ENCODE peak calls at places on chromosomes 12 and 14, in four cellular contexts. Z is HepG2, W is A549, Y is K562. M is an unnamed sample.

GRCh38 chr12:107238276-107238675 is 144.9 kb upstream of the CRY1 start:
- DNase-seq in Z (no peak), W (no peak), Y (no peak), M (no peak)

GRCh38 chr12:110348431-110349059 is 55.0 kb downstream of the ANAPC7 start:
- DNase-seq in Z (no peak), W (no peak), Y (no peak), M (no peak)

GRCh38 chr12:129200576-129200975 is 347.3 kb downstream of the GLT1D1 start:
- DNase-seq in Z (no peak), W (no peak), Y (no peak), M (no peak)

GRCh38 chr12:75329918-75330826 is at the start of gene CAPS2:
- DNase-seq in Z (peak; percentile 66), W (peak; percentile 74), Y (peak; percentile 75), M (peak; percentile 36)

GRCh38 chr12:64701283-64701682 is 57.9 kb downstream of the GNS start:
- DNase-seq in Z (no peak), W (no peak), Y (no peak), M (no peak)

GRCh38 chr12:68113644-68114043 is 45.9 kb downstream of the IFNG start:
- DNase-seq in Z (no peak), W (no peak), Y (peak; percentile 18), M (peak; percentile 77)

GRCh38 chr12:88953029-88953586 is 372.8 kb upstream of the KITLG start:
- DNase-seq in Z (no peak), W (no peak), Y (no peak), M (no peak)

GRCh38 chr14:33414041-33414440 is 475.4 kb downstream of the NPAS3 start:
- DNase-seq in Z (no peak), W (no peak), Y (peak; percentile 34), M (no peak)

GRCh38 chr12:6953417-6954315 is 2.5 kb downstream of the PTPN6 start:
- DNase-seq in Z (no peak), W (no peak), Y (no peak), M (no peak)

GRCh38 chr12:57320639-57321038 is 69.7 kb upstream of the STAC3 start:
- DNase-seq in Z (no peak), W (no peak), Y (no peak), M (no peak)

GRCh38 chr12:106127289-106128126 is 11.2 kb downstream of the NUAK1 start:
- DNase-seq in Z (peak; percentile 43), W (no peak), Y (no peak), M (no peak)

GRCh38 chr12:70444903-70445302 is 78.8 kb downstream of the KCNMB4 start:
- DNase-seq in Z (no peak), W (no peak), Y (no peak), M (no peak)

GRCh38 chr14:60169722-60170121 is 4.5 kb upstream of the DHRS7 start:
- DNase-seq in Z (no peak), W (no peak), Y (no peak), M (no peak)

GRCh38 chr12:23354800-23355199 is 594.7 kb downstream of the SOX5 start:
- DNase-seq in Z (no peak), W (no peak), Y (no peak), M (no peak)

GRCh38 chr12:28535216-28535615 is 345.0 kb downstream of the CCDC91 start:
- DNase-seq in Z (no peak), W (no peak), Y (no peak), M (no peak)

GRCh38 chr14:93044116-93044515 is 71.6 kb downstream of the ITPK1 start:
- DNase-seq in Z (no peak), W (no peak), Y (no peak), M (no peak)

GRCh38 chr12:104751024-104751570 is 207.0 kb downstream of the SLC41A2 start:
- DNase-seq in Z (no peak), W (no peak), Y (no peak), M (no peak)

GRCh38 chr14:104116544-104117340 is 21.6 kb upstream of the KIF26A start:
- DNase-seq in Z (no peak), W (no peak), Y (no peak), M (peak; percentile 59)

GRCh38 chr12:101671157-101671791 is 26.2 kb upstream of the CHPT1 start:
- DNase-seq in Z (no peak), W (no peak), Y (no peak), M (no peak)

GRCh38 chr14:42013560-42013959 is 406.9 kb downstream of the LRFN5 start:
- DNase-seq in Z (no peak), W (no peak), Y (no peak), M (no peak)

GRCh38 chr14:68981539-68981976 is 2.5 kb upstream of the ACTN1 start:
- DNase-seq in Z (no peak), W (no peak), Y (no peak), M (no peak)

GRCh38 chr12:80325167-80325959 is 118.7 kb upstream of the PTPRQ start:
- DNase-seq in Z (no peak), W (no peak), Y (no peak), M (no peak)

GRCh38 chr14:104893435-104894207 is 28.6 kb downstream of the CEP170B start:
- DNase-seq in Z (no peak), W (no peak), Y (no peak), M (peak; percentile 46)

GRCh38 chr14:44154889-44155288 is 352.2 kb downstream of the FSCB start:
- DNase-seq in Z (no peak), W (no peak), Y (no peak), M (no peak)

GRCh38 chr12:51521554-51522276 is 69.3 kb upstream of the SCN8A start:
- DNase-seq in Z (no peak), W (no peak), Y (no peak), M (no peak)

DNA sequence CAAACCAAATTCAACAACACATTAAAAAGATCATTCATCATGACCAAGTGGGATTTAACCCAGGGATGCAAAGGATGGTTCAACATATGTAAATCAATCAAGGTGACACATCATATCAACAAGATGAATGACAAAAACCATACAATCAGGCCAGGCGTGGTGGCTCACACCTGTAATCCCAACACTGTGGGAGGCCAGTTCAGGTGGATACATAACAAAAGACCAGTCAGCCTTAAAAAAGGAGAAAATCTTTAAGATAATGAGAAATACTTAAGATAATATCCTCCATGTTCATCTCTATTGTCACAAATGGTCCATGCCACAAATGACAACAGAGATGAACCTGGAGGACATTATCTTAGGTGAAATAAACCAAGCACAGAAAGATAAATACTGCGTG is 12.4 kb downstream of the L2HGDH start:
- DNase-seq in Z (no peak), W (no peak), Y (no peak), M (no peak)
- TF ChIP-seq PHF8 in Z (no peak), W (no peak), Y (no peak), M (no peak)

DNA sequence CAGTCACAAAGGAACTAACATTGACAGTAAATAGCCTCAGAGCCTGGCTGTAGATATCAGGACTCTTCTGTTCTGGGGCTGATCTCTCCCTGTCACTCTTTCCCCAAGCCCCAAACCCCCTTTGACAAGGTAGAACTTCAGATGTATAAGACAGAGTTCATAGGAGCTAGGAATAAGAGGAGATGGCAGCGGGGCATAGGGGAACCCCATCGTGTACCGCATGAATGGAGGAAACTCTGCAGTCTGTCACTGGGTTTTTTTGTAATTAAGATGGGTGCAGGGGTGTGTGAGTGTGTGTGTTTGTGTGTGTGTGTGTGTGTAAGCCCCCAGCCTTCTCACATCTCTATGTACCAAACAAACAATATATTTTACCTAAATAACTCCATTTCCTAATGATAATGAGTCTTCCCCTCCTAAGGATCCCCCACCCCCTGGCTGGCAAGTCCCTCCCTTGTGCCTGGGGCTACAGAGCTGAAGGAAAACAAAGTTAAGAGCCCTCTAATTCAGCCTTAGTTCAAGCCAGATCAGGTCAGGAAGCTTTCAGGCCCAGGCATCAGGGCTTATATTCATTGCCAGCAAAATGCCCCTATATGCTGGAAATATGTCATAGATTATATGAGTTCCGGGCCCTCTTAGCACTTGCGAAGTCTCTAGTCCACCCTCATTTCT is 9.1 kb upstream of the HOXC4 start:
- DNase-seq in Z (no peak), W (no peak), Y (no peak), M (no peak)
- TF ChIP-seq PHF8 in Z (no peak), W (no peak), Y (no peak), M (no peak)

GRCh38 chr12:2627343-2628191 is 167.2 kb upstream of the FKBP4 start:
- DNase-seq in Z (no peak), W (no peak), Y (no peak), M (no peak)
- TF ChIP-seq PHF8 in Z (no peak), W (no peak), Y (no peak), M (no peak)

DNA sequence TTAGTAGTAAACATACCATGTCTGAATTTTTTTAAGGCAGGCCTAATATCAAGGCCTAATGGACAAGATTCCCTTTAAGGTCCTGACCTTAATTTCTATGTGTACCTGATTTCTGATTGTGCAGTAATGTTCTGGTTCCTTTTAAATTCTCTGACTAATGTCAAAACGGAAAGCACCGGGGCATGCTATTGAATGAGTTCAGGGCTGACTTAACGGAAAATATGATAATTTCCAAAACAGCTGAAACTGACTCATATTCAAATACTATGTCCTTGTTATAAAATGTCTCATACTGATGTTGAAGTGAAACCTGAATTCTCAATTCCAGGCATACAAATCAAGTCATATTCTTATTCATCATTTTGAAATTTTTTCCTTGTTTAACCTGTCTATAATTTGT is 6.7 kb downstream of the TAS2R43 start:
- DNase-seq in Z (no peak), W (no peak), Y (no peak), M (no peak)
- TF ChIP-seq PHF8 in Z (no peak), W (no peak), Y (no peak), M (no peak)

DNA sequence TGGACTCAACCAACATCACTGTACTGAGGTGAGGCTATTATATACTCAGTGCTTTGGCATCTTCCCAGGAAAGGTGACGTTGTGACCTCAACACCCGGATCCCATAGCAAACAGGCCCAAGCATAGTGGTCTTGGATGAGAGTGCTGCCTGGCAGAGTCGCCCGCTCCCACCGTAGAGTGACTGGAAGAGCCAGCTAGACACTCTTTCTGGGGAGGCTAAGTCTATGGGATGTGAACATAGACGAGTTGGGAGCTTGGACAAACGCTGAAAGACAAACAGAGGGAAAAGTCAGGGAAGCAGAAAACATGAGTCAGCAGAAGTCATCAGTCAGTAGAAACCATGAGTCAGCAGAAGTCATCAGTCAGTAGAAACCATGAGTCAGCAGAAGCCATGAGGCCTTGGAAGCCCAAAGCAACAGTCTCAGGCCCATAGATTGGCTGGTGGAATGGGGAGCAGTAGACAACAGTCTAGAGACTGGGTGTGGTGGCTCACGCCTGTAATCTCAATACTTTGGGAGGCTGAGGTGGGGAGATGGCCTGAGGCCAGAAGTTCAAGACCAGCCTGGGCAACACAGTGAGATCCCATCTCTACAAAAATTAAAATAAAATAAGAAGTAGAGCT is 66.4 kb upstream of the MAP1LC3B2 start:
- DNase-seq in Z (no peak), W (peak; percentile 59), Y (peak; percentile 83), M (no peak)
- TF ChIP-seq PHF8 in Z (no peak), W (no peak), Y (no peak), M (no peak)